ENCODE peak calls at places on chromosomes 13 and 19, in four cellular contexts. One of them, this sample, is unnamed.
A peak's percentile ranks its signal among the peaks of the same experiment; 100 is the strongest.

GRCh38 chr13:53368948-53369347 is 340.3 kb downstream of the OLFM4 start:
- DNase-seq in IMR-90: no peak
- DNase-seq in GM12878: no peak
- DNase-seq in K562: no peak
- DNase-seq in this sample: no peak

GRCh38 chr13:99322297-99323103 is 15.3 kb upstream of the GPR183 start:
- DNase-seq in IMR-90: peak; percentile 89
- DNase-seq in GM12878: peak; percentile 85
- DNase-seq in K562: peak; percentile 35
- DNase-seq in this sample: peak; percentile 24

GRCh38 chr13:60211548-60211947 is 47.8 kb upstream of the DIAPH3 start:
- DNase-seq in IMR-90: no peak
- DNase-seq in GM12878: no peak
- DNase-seq in K562: no peak
- DNase-seq in this sample: no peak

GRCh38 chr19:9362905-9363304 is at the start of gene ZNF177:
- DNase-seq in IMR-90: no peak
- DNase-seq in GM12878: no peak
- DNase-seq in K562: peak; percentile 23
- DNase-seq in this sample: no peak

GRCh38 chr19:5142725-5143097 is 173.8 kb downstream of the KDM4B start:
- DNase-seq in IMR-90: no peak
- DNase-seq in GM12878: no peak
- DNase-seq in K562: no peak
- DNase-seq in this sample: no peak

GRCh38 chr13:62643007-62643483 is 1227.4 kb upstream of the PCDH20 start:
- DNase-seq in IMR-90: peak; percentile 66
- DNase-seq in GM12878: peak; percentile 24
- DNase-seq in K562: no peak
- DNase-seq in this sample: no peak

GRCh38 chr19:41195675-41196497 is 2.9 kb downstream of the CYP2S1 start:
- DNase-seq in IMR-90: peak; percentile 86
- DNase-seq in GM12878: no peak
- DNase-seq in K562: no peak
- DNase-seq in this sample: no peak

GRCh38 chr19:616276-616675 is 17.1 kb downstream of the POLRMT start:
- DNase-seq in IMR-90: no peak
- DNase-seq in GM12878: no peak
- DNase-seq in K562: no peak
- DNase-seq in this sample: no peak

GRCh38 chr19:11191273-11191755 is 6.0 kb downstream of the KANK2 start:
- DNase-seq in IMR-90: peak; percentile 63
- DNase-seq in GM12878: no peak
- DNase-seq in K562: peak; percentile 27
- DNase-seq in this sample: peak; percentile 40

GRCh38 chr13:21717817-21718216 is 46.9 kb downstream of the FGF9 start:
- DNase-seq in IMR-90: no peak
- DNase-seq in GM12878: no peak
- DNase-seq in K562: no peak
- DNase-seq in this sample: no peak

GRCh38 chr13:50993908-50994307 is 84.3 kb downstream of the RNASEH2B start:
- DNase-seq in IMR-90: no peak
- DNase-seq in GM12878: no peak
- DNase-seq in K562: no peak
- DNase-seq in this sample: no peak

GRCh38 chr13:33441015-33441414 is 155.5 kb upstream of the STARD13 start:
- DNase-seq in IMR-90: peak; percentile 47
- DNase-seq in GM12878: no peak
- DNase-seq in K562: peak; percentile 1
- DNase-seq in this sample: peak; percentile 12

GRCh38 chr19:12163841-12164240 is 945 bp downstream of the ZNF136 start:
- DNase-seq in IMR-90: peak; percentile 56
- DNase-seq in GM12878: no peak
- DNase-seq in K562: no peak
- DNase-seq in this sample: no peak

GRCh38 chr19:4064551-4065260 is 2.0 kb downstream of the ZBTB7A start:
- DNase-seq in IMR-90: no peak
- DNase-seq in GM12878: no peak
- DNase-seq in K562: peak; percentile 65
- DNase-seq in this sample: peak; percentile 35

GRCh38 chr13:97999653-98000052 is 46.2 kb downstream of the IPO5 start:
- DNase-seq in IMR-90: no peak
- DNase-seq in GM12878: no peak
- DNase-seq in K562: no peak
- DNase-seq in this sample: no peak

GRCh38 chr13:112873851-112874750 is 94.9 kb upstream of the MCF2L start:
- DNase-seq in IMR-90: peak; percentile 50
- DNase-seq in GM12878: no peak
- DNase-seq in K562: peak; percentile 75
- DNase-seq in this sample: peak; percentile 61

GRCh38 chr19:43560687-43561086 is 14.6 kb downstream of the XRCC1 start:
- DNase-seq in IMR-90: peak; percentile 52
- DNase-seq in GM12878: no peak
- DNase-seq in K562: peak; percentile 61
- DNase-seq in this sample: no peak

GRCh38 chr13:39385621-39386231 is 217.3 kb downstream of the LHFPL6 start:
- DNase-seq in IMR-90: peak; percentile 15
- DNase-seq in GM12878: no peak
- DNase-seq in K562: no peak
- DNase-seq in this sample: peak; percentile 54

GRCh38 chr13:36819811-36820140 is 754 bp downstream of the RFXAP start:
- DNase-seq in IMR-90: peak; percentile 36
- DNase-seq in GM12878: no peak
- DNase-seq in K562: peak; percentile 52
- DNase-seq in this sample: no peak

GRCh38 chr13:106262886-106263285 is 272.6 kb downstream of the EFNB2 start:
- DNase-seq in IMR-90: no peak
- DNase-seq in GM12878: no peak
- DNase-seq in K562: no peak
- DNase-seq in this sample: no peak

GRCh38 chr13:94157705-94158218 is 321.7 kb downstream of the DCT start:
- DNase-seq in IMR-90: no peak
- DNase-seq in GM12878: no peak
- DNase-seq in K562: no peak
- DNase-seq in this sample: no peak

GRCh38 chr19:48445256-48445605 is 552 bp upstream of the GRWD1 start:
- DNase-seq in IMR-90: peak; percentile 94
- DNase-seq in GM12878: no peak
- DNase-seq in K562: peak; percentile 85
- DNase-seq in this sample: peak; percentile 96

GRCh38 chr19:52444506-52444905 is 8.8 kb upstream of the ZNF578 start:
- DNase-seq in IMR-90: no peak
- DNase-seq in GM12878: no peak
- DNase-seq in K562: no peak
- DNase-seq in this sample: no peak

GRCh38 chr19:6273701-6274601 is 5.8 kb downstream of the MLLT1 start:
- DNase-seq in IMR-90: peak; percentile 88
- DNase-seq in GM12878: no peak
- DNase-seq in K562: peak; percentile 67
- DNase-seq in this sample: peak; percentile 83

GRCh38 chr19:13024958-13025653 is 29.8 kb downstream of the NFIX start:
- DNase-seq in IMR-90: no peak
- DNase-seq in GM12878: no peak
- DNase-seq in K562: no peak
- DNase-seq in this sample: peak; percentile 12

GRCh38 chr13:79427265-79427664 is 21.2 kb upstream of the RBM26 start:
- DNase-seq in IMR-90: no peak
- DNase-seq in GM12878: no peak
- DNase-seq in K562: no peak
- DNase-seq in this sample: no peak

GRCh38 chr13:79429309-79429708 is 23.3 kb upstream of the RBM26 start:
- DNase-seq in IMR-90: no peak
- DNase-seq in GM12878: no peak
- DNase-seq in K562: no peak
- DNase-seq in this sample: no peak

GRCh38 chr13:79423340-79423739 is 17.3 kb upstream of the RBM26 start:
- DNase-seq in IMR-90: no peak
- DNase-seq in GM12878: no peak
- DNase-seq in K562: no peak
- DNase-seq in this sample: no peak

GRCh38 chr13:79423801-79424642 is 18.0 kb upstream of the RBM26 start:
- DNase-seq in IMR-90: peak; percentile 63
- DNase-seq in GM12878: no peak
- DNase-seq in K562: peak; percentile 47
- DNase-seq in this sample: peak; percentile 53
- TF ChIP-seq FOS in IMR-90: no peak
- TF ChIP-seq FOS in GM12878: no peak
- TF ChIP-seq FOS in K562: no peak
- TF ChIP-seq FOS in this sample: no peak

DNA sequence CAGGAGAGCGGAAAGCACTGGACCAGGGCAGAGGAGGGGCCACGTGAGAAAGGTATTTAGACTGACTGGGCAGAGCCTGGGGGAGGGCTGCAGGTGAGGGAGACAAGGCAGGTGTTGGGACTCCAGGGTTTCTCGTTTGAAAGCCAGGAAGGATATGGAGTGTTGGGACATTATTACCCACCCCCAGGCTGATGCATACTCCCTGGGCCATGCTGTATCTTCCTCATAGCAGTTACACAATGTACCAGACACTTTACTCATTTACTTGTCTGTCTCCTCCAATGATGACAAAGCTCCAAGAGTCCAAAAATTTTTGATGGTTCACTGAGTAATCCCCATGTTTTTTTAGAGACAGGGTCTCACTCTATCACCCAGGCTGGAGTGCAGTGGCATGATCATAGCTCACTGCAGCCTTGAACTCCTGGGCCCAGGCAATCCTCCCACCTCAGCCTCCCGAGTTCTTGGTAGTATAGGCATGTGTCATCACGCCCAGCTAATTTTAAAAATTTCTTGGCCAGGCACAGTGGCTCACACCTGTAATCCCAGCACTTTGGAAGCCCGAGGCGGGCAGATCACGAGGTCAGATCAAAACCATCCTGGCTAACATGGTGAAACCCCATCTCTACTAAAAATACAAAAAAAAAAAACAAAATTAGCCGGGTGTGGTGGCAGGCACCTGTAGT is 2.2 kb downstream of the TRAPPC6A start:
- DNase-seq in IMR-90: no peak
- DNase-seq in GM12878: no peak
- DNase-seq in K562: no peak
- DNase-seq in this sample: no peak
- TF ChIP-seq FOS in IMR-90: no peak
- TF ChIP-seq FOS in GM12878: no peak
- TF ChIP-seq FOS in K562: no peak
- TF ChIP-seq FOS in this sample: no peak

GRCh38 chr13:23658929-23659541 is 88.8 kb downstream of the TNFRSF19 start:
- DNase-seq in IMR-90: no peak
- DNase-seq in GM12878: no peak
- DNase-seq in K562: no peak
- DNase-seq in this sample: no peak

GRCh38 chr13:23654111-23655110 is 84.2 kb downstream of the TNFRSF19 start:
- DNase-seq in IMR-90: peak; percentile 80
- DNase-seq in GM12878: no peak
- DNase-seq in K562: no peak
- DNase-seq in this sample: no peak

GRCh38 chr13:23657056-23657455 is 86.8 kb downstream of the TNFRSF19 start:
- DNase-seq in IMR-90: no peak
- DNase-seq in GM12878: no peak
- DNase-seq in K562: no peak
- DNase-seq in this sample: no peak

GRCh38 chr13:23655321-23655720 is 85.1 kb downstream of the TNFRSF19 start:
- DNase-seq in IMR-90: no peak
- DNase-seq in GM12878: no peak
- DNase-seq in K562: no peak
- DNase-seq in this sample: no peak

GRCh38 chr13:23656637-23657036 is 86.4 kb downstream of the TNFRSF19 start:
- DNase-seq in IMR-90: peak; percentile 98
- DNase-seq in GM12878: no peak
- DNase-seq in K562: peak; percentile 2
- DNase-seq in this sample: peak; percentile 48
- TF ChIP-seq FOS in IMR-90: peak; percentile 38
- TF ChIP-seq FOS in GM12878: no peak
- TF ChIP-seq FOS in K562: no peak
- TF ChIP-seq FOS in this sample: no peak

DNA sequence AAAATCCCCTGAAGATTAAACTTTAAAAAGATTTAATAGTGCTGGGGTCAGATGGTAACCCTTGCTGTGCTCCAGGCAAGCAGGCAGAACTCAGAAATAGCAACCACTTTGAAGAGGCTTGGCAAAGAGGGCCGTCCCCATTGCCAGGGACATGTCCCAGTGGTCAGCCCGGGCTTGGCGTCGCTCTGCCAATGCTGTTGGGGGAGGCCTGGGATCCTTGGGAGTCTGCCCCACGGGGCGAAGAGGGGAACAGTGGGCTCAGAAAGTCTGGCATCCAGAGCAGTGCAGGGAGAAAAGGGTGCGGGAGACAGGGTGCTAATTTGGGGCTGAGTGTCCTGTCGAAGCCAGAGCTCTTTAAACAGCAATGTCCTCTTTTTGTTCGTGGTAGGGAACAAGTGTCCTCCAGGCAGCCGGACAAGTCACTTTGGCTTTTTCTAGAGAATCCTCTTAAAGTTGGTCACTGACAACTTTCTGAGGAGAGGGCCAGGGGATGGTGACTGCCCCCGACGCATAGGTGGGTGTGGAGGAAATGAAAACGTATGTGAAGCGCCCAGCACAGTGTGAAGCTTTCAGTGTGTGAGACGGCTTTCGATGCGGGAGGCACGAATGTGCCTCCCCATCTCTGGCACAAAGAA is 46.0 kb upstream of the ZNF536 start:
- DNase-seq in IMR-90: no peak
- DNase-seq in GM12878: no peak
- DNase-seq in K562: no peak
- DNase-seq in this sample: no peak
- TF ChIP-seq FOS in IMR-90: no peak
- TF ChIP-seq FOS in GM12878: no peak
- TF ChIP-seq FOS in K562: no peak
- TF ChIP-seq FOS in this sample: no peak

GRCh38 chr13:103386341-103386740 is 320.1 kb upstream of the SLC10A2 start:
- DNase-seq in IMR-90: no peak
- DNase-seq in GM12878: no peak
- DNase-seq in K562: no peak
- DNase-seq in this sample: no peak
- TF ChIP-seq FOS in IMR-90: no peak
- TF ChIP-seq FOS in GM12878: no peak
- TF ChIP-seq FOS in K562: no peak
- TF ChIP-seq FOS in this sample: no peak

This sample was measured in endothelial cell of umbilical vein.